ENCODE peak calls at places on chromosomes 4 and X, in nine cellular contexts. U is CD4-positive, alpha-beta memory T cell; Z is choroid plexus epithelial cell; E is lower leg skin; W is cardiac septum; Y is tibial nerve; N is effector memory CD8-positive, alpha-beta T cell; Q is stimulated activated CD8-positive, alpha-beta memory T cell treated with anti-CD3 and anti-CD28 coated beads, Interleukin-15, amount 100 ng/mL, for 48 hours; P is activated T-helper 1 cell treated with anti-CD3 and anti-CD28 coated beads, Interleukin-2, amount 50 U/mL, for 16 hours. B is an unnamed sample.

GRCh38 chr4:84691170-84691691 is 108.3 kb downstream of the CDS1 start:
- DNase-seq in Q (no peak), N (no peak), P (no peak), Z (peak), U (no peak), W (no peak), Y (no peak), E (no peak), B (no peak)

GRCh38 chrX:136528645-136529315 is 3.2 kb upstream of the VGLL1 start:
- DNase-seq in Z (peak), N (no peak), P (no peak), W (no peak), E (no peak), Y (no peak), U (no peak), Q (no peak), B (no peak)

GRCh38 chr4:56689661-56690060 is 8.6 kb upstream of the HOPX start:
- DNase-seq in N (no peak), Y (no peak), U (no peak), Q (no peak), P (no peak), Z (no peak), W (no peak), E (no peak), B (no peak)

GRCh38 chrX:21408324-21408723 is 34.1 kb downstream of the CNKSR2 start:
- DNase-seq in P (no peak), U (no peak), E (no peak), Y (no peak), Q (no peak), W (no peak), N (no peak), Z (no peak), B (no peak)

GRCh38 chr4:21450331-21450730 is 498.2 kb downstream of the KCNIP4 start:
- DNase-seq in Y (no peak), W (no peak), Q (no peak), Z (no peak), E (no peak), U (no peak), P (no peak), N (no peak), B (no peak)

GRCh38 chr4:112111306-112111705 is 33.9 kb upstream of the FAM241A start:
- DNase-seq in U (no peak), Q (no peak), W (no peak), Z (no peak), N (no peak), E (no peak), Y (no peak), P (no peak), B (no peak)

GRCh38 chrX:135481696-135482179 is 38.7 kb upstream of the INTS6L start:
- DNase-seq in E (no peak), Y (no peak), W (no peak), P (no peak), Z (no peak), Q (no peak), U (no peak), N (no peak), B (no peak)

GRCh38 chrX:154349359-154349935 is 25.0 kb downstream of the FLNA start:
- DNase-seq in Q (no peak), U (no peak), P (no peak), Y (no peak), W (no peak), E (no peak), Z (no peak), N (no peak), B (no peak)

GRCh38 chrX:17689971-17690409 is 47.3 kb upstream of the SCML1 start:
- DNase-seq in N (peak), P (no peak), Z (peak), E (no peak), Y (no peak), W (no peak), Q (no peak), U (peak), B (peak)

GRCh38 chrX:72243472-72243871 is 4.6 kb upstream of the ERCC6L start:
- DNase-seq in Z (peak), U (no peak), P (no peak), Y (no peak), Q (no peak), N (no peak), W (no peak), E (no peak), B (no peak)

GRCh38 chrX:65813245-65813644 is 145.8 kb downstream of the MSN start:
- DNase-seq in N (no peak), Q (no peak), Y (no peak), U (no peak), Z (no peak), E (peak), P (no peak), W (no peak), B (no peak)

GRCh38 chrX:31337332-31337731 is 265.5 kb upstream of the FTHL17 start:
- DNase-seq in E (no peak), Q (no peak), P (no peak), N (no peak), Y (no peak), U (no peak), W (no peak), Z (no peak), B (no peak)

GRCh38 chr4:2962099-2962455 is 1.1 kb downstream of the NOP14 start:
- DNase-seq in Y (no peak), E (no peak), Q (peak), U (no peak), P (no peak), Z (no peak), W (no peak), N (peak), B (no peak)

GRCh38 chr4:62709618-62710252 is 1509.6 kb downstream of the ADGRL3 start:
- DNase-seq in P (no peak), U (no peak), E (no peak), N (no peak), W (no peak), Y (no peak), Z (peak), Q (no peak), B (no peak)

GRCh38 chrX:13180807-13181206 is 136.4 kb upstream of the FAM9C start:
- DNase-seq in Q (no peak), N (no peak), E (no peak), U (no peak), W (no peak), Y (no peak), P (no peak), Z (peak), B (no peak)

GRCh38 chrX:101229155-101229554 is 9.6 kb downstream of the DRP2 start:
- DNase-seq in W (no peak), E (no peak), U (no peak), Z (peak), Y (no peak), Q (no peak), P (no peak), N (no peak), B (no peak)

GRCh38 chrX:17453791-17454190 is 78.8 kb downstream of the NHS start:
- DNase-seq in P (no peak), E (no peak), W (no peak), U (no peak), N (no peak), Z (no peak), Y (no peak), Q (no peak), B (no peak)

GRCh38 chrX:1468250-1468772 is 15.6 kb upstream of the ASMTL start:
- DNase-seq in Y (no peak), W (no peak), U (peak), E (peak), Z (peak), N (peak), Q (peak), P (peak), B (no peak)

GRCh38 chr4:123488916-123489315 is 92.3 kb downstream of the SPRY1 start:
- DNase-seq in P (no peak), Z (peak), Y (no peak), Q (no peak), N (no peak), E (no peak), U (no peak), W (no peak), B (no peak)

GRCh38 chr4:98469776-98470175 is 188.6 kb downstream of the TSPAN5 start:
- DNase-seq in U (no peak), Y (no peak), P (no peak), W (no peak), Z (no peak), N (no peak), Q (no peak), E (no peak), B (no peak)

GRCh38 chr4:127145001-127145400 is 487.8 kb upstream of the INTU start:
- DNase-seq in Z (no peak), Y (no peak), P (no peak), W (no peak), Q (no peak), E (no peak), N (no peak), U (no peak), B (no peak)

GRCh38 chr4:10123227-10124101 is 6.9 kb upstream of the WDR1 start:
- DNase-seq in N (no peak), U (no peak), Z (peak), W (no peak), Q (no peak), Y (no peak), E (no peak), P (no peak), B (peak)

GRCh38 chr4:150960818-150961217 is 54.3 kb downstream of the LRBA start:
- DNase-seq in P (no peak), Z (peak), E (no peak), Q (no peak), Y (no peak), W (no peak), N (peak), U (no peak), B (no peak)

GRCh38 chr4:85606505-85606904 is 131.6 kb downstream of the ARHGAP24 start:
- DNase-seq in N (no peak), W (no peak), P (no peak), E (no peak), Z (no peak), U (no peak), Q (no peak), Y (no peak), B (no peak)

B was measured in NCI-H187.